ENCODE peak calls at places on chromosomes 7 and 10, in six cellular contexts. S is OCI-LY7, B is iris pigment epithelial cell, Y is T follicular helper cell, T is Daoy, M is RWPE1. X is an unnamed sample.
A peak's percentile ranks its signal among the peaks of the same experiment; 100 is the strongest.

GRCh38 chr10:73232887-73233286 is 14.2 kb downstream of the DNAJC9 start:
- DNase-seq in S (no peak), B (no peak), Y (no peak), T (no peak), M (no peak), X (peak; percentile 17)

GRCh38 chr10:113359664-113360063 is 193.2 kb upstream of the HABP2 start:
- DNase-seq in S (no peak), B (no peak), Y (no peak), T (no peak), M (no peak), X (no peak)

GRCh38 chr10:62183857-62184805 is 84.5 kb downstream of the RTKN2 start:
- DNase-seq in S (no peak), B (no peak), Y (no peak), T (no peak), M (no peak), X (no peak)

GRCh38 chr7:21368317-21368716 is 59.6 kb upstream of the SP4 start:
- DNase-seq in S (no peak), B (no peak), Y (no peak), T (no peak), M (no peak), X (no peak)

GRCh38 chr7:46558482-46559193 is 637.6 kb upstream of the IGFBP3 start:
- DNase-seq in S (no peak), B (peak; percentile 70), Y (no peak), T (peak; percentile 59), M (no peak), X (peak; percentile 77)

GRCh38 chr7:6442114-6442513 is 5.6 kb downstream of the DAGLB start:
- DNase-seq in S (no peak), B (peak; percentile 97), Y (no peak), T (no peak), M (no peak), X (no peak)

GRCh38 chr10:131982796-131983195 is 1.1 kb upstream of the BNIP3 start:
- DNase-seq in S (no peak), B (no peak), Y (no peak), T (no peak), M (no peak), X (no peak)

GRCh38 chr10:32256613-32257437 is 90.1 kb downstream of the EPC1 start:
- DNase-seq in S (peak; percentile 79), B (peak; percentile 34), Y (peak; percentile 46), T (peak; percentile 34), M (peak; percentile 44), X (peak; percentile 15)

GRCh38 chr10:102342958-102343357 is 52.5 kb upstream of the NFKB2 start:
- DNase-seq in S (no peak), B (peak; percentile 91), Y (no peak), T (peak; percentile 85), M (peak; percentile 61), X (no peak)

GRCh38 chr10:60611291-60611747 is 167.0 kb upstream of the CDK1 start:
- DNase-seq in S (no peak), B (peak; percentile 85), Y (no peak), T (peak; percentile 81), M (peak; percentile 92), X (no peak)

GRCh38 chr7:124898523-124898922 is 31.1 kb downstream of the POT1 start:
- DNase-seq in S (no peak), B (peak; percentile 15), Y (no peak), T (no peak), M (no peak), X (no peak)

GRCh38 chr10:103231047-103231551 is 14.6 kb upstream of the RPEL1 start:
- DNase-seq in S (no peak), B (peak; percentile 92), Y (no peak), T (peak; percentile 84), M (peak; percentile 86), X (no peak)

GRCh38 chr10:122147731-122148130 is 123.4 kb upstream of the BTBD16 start:
- DNase-seq in S (no peak), B (no peak), Y (no peak), T (peak; percentile 40), M (no peak), X (no peak)

GRCh38 chr7:118573065-118573464 is 348.6 kb downstream of the ANKRD7 start:
- DNase-seq in S (no peak), B (no peak), Y (no peak), T (no peak), M (no peak), X (peak; percentile 41)

GRCh38 chr10:3397231-3397630 is 224.6 kb upstream of the PITRM1 start:
- DNase-seq in S (no peak), B (no peak), Y (no peak), T (peak; percentile 33), M (no peak), X (no peak)

GRCh38 chr10:103843045-103843444 is 12.3 kb downstream of the SH3PXD2A start:
- DNase-seq in S (no peak), B (no peak), Y (no peak), T (no peak), M (no peak), X (no peak)

GRCh38 chr7:146375155-146375554 is 258.6 kb downstream of the CNTNAP2 start:
- DNase-seq in S (no peak), B (no peak), Y (no peak), T (no peak), M (no peak), X (no peak)

GRCh38 chr7:452230-452751 is 67.4 kb downstream of the PDGFA start:
- DNase-seq in S (no peak), B (peak; percentile 59), Y (no peak), T (no peak), M (no peak), X (no peak)

GRCh38 chr7:148856891-148857290 is 27.2 kb downstream of the EZH2 start:
- DNase-seq in S (no peak), B (peak; percentile 74), Y (no peak), T (peak; percentile 46), M (no peak), X (no peak)

GRCh38 chr10:112027881-112028280 is 155.7 kb downstream of the GPAM start:
- DNase-seq in S (no peak), B (no peak), Y (no peak), T (no peak), M (no peak), X (no peak)

GRCh38 chr10:44706745-44707144 is 204.4 kb upstream of the TMEM72 start:
- DNase-seq in S (no peak), B (peak; percentile 94), Y (no peak), T (peak; percentile 85), M (peak; percentile 30), X (no peak)

GRCh38 chr10:21634599-21635365 is 100.8 kb downstream of the MLLT10 start:
- DNase-seq in S (no peak), B (peak; percentile 44), Y (no peak), T (no peak), M (no peak), X (no peak)

GRCh38 chr7:55148992-55149391 is 130.2 kb downstream of the EGFR start:
- DNase-seq in S (no peak), B (peak; percentile 74), Y (no peak), T (no peak), M (no peak), X (no peak)

GRCh38 chr10:80070068-80070467 is 8.4 kb upstream of the TMEM254 start:
- DNase-seq in S (no peak), B (no peak), Y (no peak), T (no peak), M (no peak), X (no peak)

GRCh38 chr10:60098676-60099601 is 192.6 kb upstream of the CCDC6 start:
- DNase-seq in S (peak; percentile 25), B (no peak), Y (no peak), T (no peak), M (no peak), X (peak; percentile 24)

GRCh38 chr7:81882086-81882485 is 112.2 kb upstream of the HGF start:
- DNase-seq in S (no peak), B (peak; percentile 62), Y (no peak), T (no peak), M (no peak), X (no peak)

GRCh38 chr7:152093717-152094116 is 68.2 kb downstream of the GALNT11 start:
- DNase-seq in S (no peak), B (no peak), Y (no peak), T (no peak), M (no peak), X (no peak)

GRCh38 chr10:80320377-80320776 is 30.9 kb upstream of the MAT1A start:
- DNase-seq in S (no peak), B (no peak), Y (no peak), T (no peak), M (no peak), X (no peak)